ENCODE peak calls at places on chromosomes 11 and 22, in eight cellular contexts. L, V, Q, F, E, S, B and W are unnamed samples.

GRCh38 chr11:45665206-45665932 is at the start of gene CHST1:
- DNase-seq in Q (peak), B (no peak), V (no peak), L (no peak), E (no peak), F (no peak), S (peak), W (no peak)

GRCh38 chr11:76236092-76237026 is 30.1 kb upstream of the WNT11 start:
- DNase-seq in L (peak), B (peak), Q (peak), F (peak), S (peak), E (no peak), V (peak), W (peak)

GRCh38 chr11:48017105-48017874 is 36.9 kb downstream of the PTPRJ start:
- DNase-seq in V (no peak), Q (no peak), S (no peak), L (no peak), F (no peak), E (no peak), B (no peak), W (peak)

GRCh38 chr11:2524446-2525165 is 79.8 kb downstream of the KCNQ1 start:
- DNase-seq in B (no peak), Q (no peak), V (no peak), L (no peak), E (peak), S (no peak), F (no peak), W (no peak)

GRCh38 chr22:50342651-50343540 is at the start of gene PPP6R2:
- DNase-seq in Q (peak), B (peak), F (peak), L (peak), S (peak), V (peak), E (peak), W (peak)

GRCh38 chr22:42174062-42174461 is 43.5 kb upstream of the CYP2D6 start:
- DNase-seq in E (no peak), L (no peak), S (peak), F (no peak), Q (peak), V (no peak), B (no peak), W (no peak)

GRCh38 chr11:79046365-79046764 is 394.5 kb downstream of the TENM4 start:
- DNase-seq in S (no peak), F (no peak), L (no peak), E (no peak), Q (no peak), V (no peak), B (no peak), W (no peak)

GRCh38 chr11:75480185-75480889 is 45.4 kb downstream of the GDPD5 start:
- DNase-seq in S (no peak), L (no peak), E (no peak), Q (no peak), F (peak), B (no peak), V (no peak), W (no peak)

GRCh38 chr11:16347928-16348685 is 8.2 kb downstream of the SOX6 start:
- DNase-seq in V (no peak), Q (no peak), F (no peak), L (peak), E (no peak), S (no peak), B (no peak), W (no peak)

GRCh38 chr11:11706022-11706421 is 84.2 kb upstream of the GALNT18 start:
- DNase-seq in Q (no peak), S (peak), L (peak), F (no peak), V (no peak), B (no peak), E (no peak), W (no peak)

GRCh38 chr11:15783619-15784018 is 572.7 kb downstream of the SOX6 start:
- DNase-seq in V (no peak), E (peak), B (no peak), F (no peak), L (no peak), Q (no peak), S (no peak), W (no peak)

GRCh38 chr11:33383920-33384209 is 126.7 kb downstream of the HIPK3 start:
- DNase-seq in B (no peak), F (peak), S (no peak), E (no peak), V (no peak), Q (no peak), L (no peak), W (no peak)